ENCODE peak calls at places on chromosomes 16 and 17, in four cellular contexts. One of them, this sample, is unnamed.

GRCh38 chr17:74214642-74215331 is 1.4 kb downstream of the TTYH2 start:
- DNase-seq in heart right ventricle: peak
- DNase-seq in T-helper 1 cell: no peak
- DNase-seq in amygdala: no peak
- DNase-seq in this sample: peak

GRCh38 chr16:52925143-52925542 is 127.6 kb downstream of the CHD9NB start:
- DNase-seq in heart right ventricle: no peak
- DNase-seq in T-helper 1 cell: no peak
- DNase-seq in amygdala: no peak
- DNase-seq in this sample: no peak

GRCh38 chr16:66926171-66926570 is 836 bp upstream of the RRAD start:
- DNase-seq in heart right ventricle: peak
- DNase-seq in T-helper 1 cell: no peak
- DNase-seq in amygdala: peak
- DNase-seq in this sample: peak

GRCh38 chr17:79930786-79931516 is 91.7 kb upstream of the CBX4 start:
- DNase-seq in heart right ventricle: no peak
- DNase-seq in T-helper 1 cell: no peak
- DNase-seq in amygdala: no peak
- DNase-seq in this sample: no peak

GRCh38 chr16:73154063-73154870 is 106.3 kb upstream of the ZFHX3 start:
- DNase-seq in heart right ventricle: peak
- DNase-seq in T-helper 1 cell: no peak
- DNase-seq in amygdala: no peak
- DNase-seq in this sample: peak

GRCh38 chr17:44967026-44967906 is 837 bp downstream of the C1QL1 start:
- DNase-seq in heart right ventricle: no peak
- DNase-seq in T-helper 1 cell: no peak
- DNase-seq in amygdala: no peak
- DNase-seq in this sample: no peak

GRCh38 chr17:71118039-71118438 is 948.7 kb downstream of the KCNJ2 start:
- DNase-seq in heart right ventricle: no peak
- DNase-seq in T-helper 1 cell: no peak
- DNase-seq in amygdala: no peak
- DNase-seq in this sample: no peak

GRCh38 chr17:49342575-49342936 is 19.5 kb downstream of the ZNF652 start:
- DNase-seq in heart right ventricle: no peak
- DNase-seq in T-helper 1 cell: no peak
- DNase-seq in amygdala: no peak
- DNase-seq in this sample: no peak

GRCh38 chr16:56835330-56835729 is 29.7 kb upstream of the SLC12A3 start:
- DNase-seq in heart right ventricle: no peak
- DNase-seq in T-helper 1 cell: no peak
- DNase-seq in amygdala: no peak
- DNase-seq in this sample: no peak

GRCh38 chr16:49532873-49533272 is 159.3 kb downstream of the C16orf78 start:
- DNase-seq in heart right ventricle: no peak
- DNase-seq in T-helper 1 cell: no peak
- DNase-seq in amygdala: no peak
- DNase-seq in this sample: no peak

GRCh38 chr16:85335584-85336492 is 223.6 kb upstream of the CIBAR2 start:
- DNase-seq in heart right ventricle: no peak
- DNase-seq in T-helper 1 cell: no peak
- DNase-seq in amygdala: no peak
- DNase-seq in this sample: no peak

GRCh38 chr17:45367216-45367615 is 50.4 kb upstream of the MAP3K14 start:
- DNase-seq in heart right ventricle: no peak
- DNase-seq in T-helper 1 cell: no peak
- DNase-seq in amygdala: no peak
- DNase-seq in this sample: no peak

GRCh38 chr17:1532836-1533602 is 16.6 kb upstream of the INPP5K start:
- DNase-seq in heart right ventricle: no peak
- DNase-seq in T-helper 1 cell: peak
- DNase-seq in amygdala: no peak
- DNase-seq in this sample: no peak

GRCh38 chr16:11181889-11182279 is 74.1 kb downstream of the SOCS1 start:
- DNase-seq in heart right ventricle: no peak
- DNase-seq in T-helper 1 cell: no peak
- DNase-seq in amygdala: no peak
- DNase-seq in this sample: no peak

GRCh38 chr17:43169561-43170139 is 1.4 kb upstream of the NBR1 start:
- DNase-seq in heart right ventricle: peak
- DNase-seq in T-helper 1 cell: no peak
- DNase-seq in amygdala: peak
- DNase-seq in this sample: peak

GRCh38 chr17:17928422-17929386 is 43.5 kb downstream of the TOM1L2 start:
- DNase-seq in heart right ventricle: no peak
- DNase-seq in T-helper 1 cell: no peak
- DNase-seq in amygdala: peak
- DNase-seq in this sample: no peak

GRCh38 chr17:78355045-78355641 is 4.7 kb downstream of the SOCS3 start:
- DNase-seq in heart right ventricle: no peak
- DNase-seq in T-helper 1 cell: no peak
- DNase-seq in amygdala: no peak
- DNase-seq in this sample: no peak

GRCh38 chr16:74455619-74456289 is 34.5 kb upstream of the CLEC18B start:
- DNase-seq in heart right ventricle: no peak
- DNase-seq in T-helper 1 cell: no peak
- DNase-seq in amygdala: no peak
- DNase-seq in this sample: no peak

This sample was measured in heart left ventricle.